ENCODE peak calls at places on chromosome 5, in ten cellular contexts. K, M, N, W, S, P, G, V, D and B are unnamed samples. For H3K4me1, the result is how much of the 10 kb centered on the place peaks cover.

GRCh38 chr5:175385691-175386360 is 58.2 kb downstream of the DRD1 start:
- DNase-seq in K (no peak), D (peak), S (peak), P (no peak), M (peak), W (no peak), N (no peak), V (peak), G (no peak), B (no peak)

GRCh38 chr5:65760504-65761275 is 38.7 kb downstream of the NLN start:
- DNase-seq in S (peak), M (peak), P (no peak), D (peak), N (peak), W (peak), G (peak), K (peak), V (peak), B (no peak)

GRCh38 chr5:15926586-15926985 is 253.0 kb downstream of the MARCHF11 start:
- DNase-seq in K (no peak), M (no peak), N (no peak), V (no peak), D (peak), G (no peak), S (peak), P (no peak), W (no peak), B (peak)

GRCh38 chr5:40071870-40072269 is 607.8 kb upstream of the PTGER4 start:
- DNase-seq in M (peak), K (no peak), G (no peak), W (no peak), D (peak), P (no peak), V (peak), N (no peak), S (peak), B (no peak)

GRCh38 chr5:145917288-145917687 is 19.1 kb upstream of the SH3RF2 start:
- DNase-seq in N (no peak), G (no peak), M (no peak), K (no peak), D (peak), P (no peak), V (no peak), W (no peak), S (no peak), B (no peak)

GRCh38 chr5:160174290-160174689 is 55.0 kb upstream of the FABP6 start:
- DNase-seq in G (no peak), D (no peak), N (no peak), S (no peak), W (no peak), M (no peak), K (no peak), P (no peak), V (no peak), B (no peak)

GRCh38 chr5:34524123-34524522 is 132.0 kb upstream of the RAI14 start:
- DNase-seq in K (peak), N (no peak), P (no peak), G (no peak), S (peak), V (peak), D (peak), W (no peak), M (peak), B (no peak)

GRCh38 chr5:142874537-142874936 is 104.4 kb downstream of the ARHGAP26 start:
- DNase-seq in P (no peak), M (peak), S (no peak), V (peak), N (peak), W (no peak), K (peak), G (no peak), D (peak), B (no peak)

GRCh38 chr5:91101777-91102379 is 281.2 kb downstream of the ARRDC3 start:
- DNase-seq in K (peak), D (peak), S (peak), W (peak), P (peak), G (no peak), V (peak), N (peak), M (peak), B (peak)

GRCh38 chr5:166507810-166508419 is 1783.5 kb upstream of the WWC1 start:
- DNase-seq in P (no peak), V (no peak), G (no peak), S (no peak), M (no peak), K (no peak), N (no peak), D (no peak), W (no peak), B (no peak)

GRCh38 chr5:90477816-90478215 is 3.2 kb downstream of the POLR3G start:
- DNase-seq in K (no peak), W (no peak), N (no peak), S (no peak), P (no peak), G (no peak), D (no peak), V (no peak), M (no peak), B (no peak)

GRCh38 chr5:169154660-169155059 is 146.3 kb downstream of the SLIT3 start:
- DNase-seq in K (no peak), M (no peak), D (no peak), W (no peak), N (no peak), P (no peak), G (no peak), S (no peak), V (no peak), B (no peak)

GRCh38 chr5:178304761-178305645 is 72.4 kb upstream of the PHYKPL start:
- DNase-seq in S (no peak), W (no peak), M (peak), D (no peak), K (no peak), V (no peak), G (no peak), N (no peak), P (no peak), B (no peak)

GRCh38 chr5:147485046-147485445 is 24.8 kb downstream of the DPYSL3 start:
- DNase-seq in D (peak), K (peak), W (no peak), N (no peak), P (no peak), G (no peak), M (no peak), S (peak), V (no peak), B (no peak)

GRCh38 chr5:149405550-149406202 is 26.6 kb upstream of the IL17B start:
- DNase-seq in S (no peak), D (no peak), G (no peak), V (no peak), K (no peak), N (no peak), W (no peak), P (no peak), M (no peak), B (no peak)

GRCh38 chr5:78287833-78288232 is 6.7 kb downstream of the AP3B1 start:
- DNase-seq in W (no peak), S (peak), N (no peak), M (peak), D (peak), K (peak), G (no peak), V (peak), P (no peak), B (peak)

GRCh38 chr5:178467261-178468195 is 122.7 kb downstream of the COL23A1 start:
- DNase-seq in M (peak), N (peak), S (no peak), V (no peak), K (peak), D (no peak), G (no peak), P (no peak), W (no peak), B (no peak)

GRCh38 chr5:173614591-173614990 is 1.9 kb downstream of the BOD1 start:
- DNase-seq in G (no peak), D (no peak), N (no peak), M (no peak), V (no peak), P (no peak), W (no peak), K (no peak), S (no peak), B (no peak)

GRCh38 chr5:95900383-95900958 is 61.2 kb downstream of the ELL2 start:
- DNase-seq in S (peak), V (no peak), K (peak), W (no peak), G (no peak), D (peak), M (no peak), N (peak), P (no peak), B (peak)

GRCh38 chr5:16889203-16889971 is 46.7 kb downstream of the MYO10 start:
- DNase-seq in P (no peak), K (peak), N (no peak), G (no peak), V (peak), D (peak), S (peak), M (peak), W (no peak), B (peak)

GRCh38 chr5:51987239-51987638 is 604.0 kb downstream of the ISL1 start:
- DNase-seq in W (no peak), V (no peak), G (no peak), K (no peak), P (no peak), M (no peak), N (no peak), D (no peak), S (no peak), B (no peak)

GRCh38 chr5:10556331-10556807 is 7.5 kb upstream of the ANKRD33B start:
- DNase-seq in K (peak), S (peak), G (no peak), N (no peak), V (peak), D (peak), W (no peak), M (peak), P (no peak), B (peak)

GRCh38 chr5:169805527-169805934 is 168.5 kb downstream of the DOCK2 start:
- DNase-seq in P (no peak), G (no peak), M (no peak), N (no peak), S (peak), V (no peak), D (peak), W (peak), K (peak), B (no peak)

GRCh38 chr5:114237766-114238165 is 124.1 kb upstream of the KCNN2 start:
- DNase-seq in K (peak), W (no peak), N (no peak), M (peak), P (no peak), G (no peak), S (peak), D (peak), V (peak), B (peak)
- H3K4me3 ChIP-seq in K (no peak), W (no peak), N (no peak), M (no peak), P (no peak), G (no peak), S (no peak), D (no peak), V (no peak), B (no peak)

GRCh38 chr5:84603557-84604185 is 219.0 kb upstream of the EDIL3 start:
- DNase-seq in V (no peak), M (peak), W (no peak), K (peak), S (peak), D (peak), P (no peak), G (no peak), N (no peak), B (peak)

GRCh38 chr5:84599964-84600363 is 215.3 kb upstream of the EDIL3 start:
- DNase-seq in P (no peak), K (no peak), N (no peak), D (no peak), V (no peak), S (no peak), G (no peak), M (no peak), W (no peak), B (no peak)

GRCh38 chr5:84605246-84605645 is 220.6 kb upstream of the EDIL3 start:
- DNase-seq in D (no peak), V (no peak), K (no peak), S (no peak), G (no peak), P (no peak), N (no peak), M (no peak), W (no peak), B (no peak)

GRCh38 chr5:84597904-84598303 is 213.2 kb upstream of the EDIL3 start:
- DNase-seq in V (no peak), N (no peak), G (no peak), S (no peak), P (no peak), W (no peak), M (no peak), K (no peak), D (no peak), B (no peak)

GRCh38 chr5:84602371-84602771 is 217.7 kb upstream of the EDIL3 start:
- DNase-seq in N (no peak), S (peak), D (peak), V (no peak), K (no peak), G (no peak), P (no peak), W (no peak), M (peak), B (no peak)
- H3K4me1 ChIP-seq in N (under half), S (under half), D (under half), V (under half), K (under half), G (under half), P (under half), W (under half), M (under half), B (under half)

DNA sequence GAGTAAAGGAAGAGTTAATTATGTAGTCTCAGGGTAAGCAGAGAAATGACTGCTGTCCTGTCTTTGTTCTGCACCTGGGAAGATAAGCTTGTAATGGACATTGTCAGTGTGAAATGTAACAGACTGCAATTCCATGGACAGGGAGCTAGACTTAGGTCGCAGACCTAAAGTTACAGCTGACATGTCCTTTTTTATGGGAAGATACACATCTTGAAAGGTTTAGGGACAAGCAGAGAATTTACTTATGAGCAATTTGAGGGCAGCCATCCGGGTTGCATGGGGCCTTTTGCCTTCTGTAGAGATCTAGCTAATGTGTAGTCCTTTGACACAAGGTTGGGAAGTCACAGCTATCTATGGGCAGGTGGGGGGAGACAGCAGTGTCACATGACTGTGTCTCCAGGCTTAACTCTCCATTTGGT is 85.7 kb downstream of the SERINC5 start:
- DNase-seq in K (no peak), V (no peak), G (no peak), W (no peak), P (no peak), S (no peak), N (no peak), M (no peak), D (no peak), B (no peak)
- H3K27ac ChIP-seq in K (peak), V (no peak), G (no peak), W (no peak), P (no peak), S (no peak), N (no peak), M (no peak), D (no peak), B (no peak)

GRCh38 chr5:127293373-127293772 is 2.8 kb downstream of the MEGF10 start:
- DNase-seq in N (no peak), M (no peak), P (no peak), G (no peak), V (no peak), D (no peak), W (no peak), S (no peak), K (no peak), B (no peak)

GRCh38 chr5:127290019-127290945 is at the start of gene MEGF10:
- DNase-seq in S (peak), N (no peak), D (peak), G (no peak), K (peak), M (peak), P (peak), W (no peak), V (no peak), B (peak)

GRCh38 chr5:127292030-127292735 is 1.6 kb downstream of the MEGF10 start:
- DNase-seq in V (no peak), S (no peak), P (no peak), W (no peak), K (no peak), M (no peak), N (no peak), D (no peak), G (no peak), B (no peak)

GRCh38 chr5:127288676-127289075 is 1.9 kb upstream of the MEGF10 start:
- DNase-seq in P (no peak), M (no peak), K (no peak), D (no peak), N (no peak), W (no peak), G (no peak), S (no peak), V (no peak), B (no peak)

DNA sequence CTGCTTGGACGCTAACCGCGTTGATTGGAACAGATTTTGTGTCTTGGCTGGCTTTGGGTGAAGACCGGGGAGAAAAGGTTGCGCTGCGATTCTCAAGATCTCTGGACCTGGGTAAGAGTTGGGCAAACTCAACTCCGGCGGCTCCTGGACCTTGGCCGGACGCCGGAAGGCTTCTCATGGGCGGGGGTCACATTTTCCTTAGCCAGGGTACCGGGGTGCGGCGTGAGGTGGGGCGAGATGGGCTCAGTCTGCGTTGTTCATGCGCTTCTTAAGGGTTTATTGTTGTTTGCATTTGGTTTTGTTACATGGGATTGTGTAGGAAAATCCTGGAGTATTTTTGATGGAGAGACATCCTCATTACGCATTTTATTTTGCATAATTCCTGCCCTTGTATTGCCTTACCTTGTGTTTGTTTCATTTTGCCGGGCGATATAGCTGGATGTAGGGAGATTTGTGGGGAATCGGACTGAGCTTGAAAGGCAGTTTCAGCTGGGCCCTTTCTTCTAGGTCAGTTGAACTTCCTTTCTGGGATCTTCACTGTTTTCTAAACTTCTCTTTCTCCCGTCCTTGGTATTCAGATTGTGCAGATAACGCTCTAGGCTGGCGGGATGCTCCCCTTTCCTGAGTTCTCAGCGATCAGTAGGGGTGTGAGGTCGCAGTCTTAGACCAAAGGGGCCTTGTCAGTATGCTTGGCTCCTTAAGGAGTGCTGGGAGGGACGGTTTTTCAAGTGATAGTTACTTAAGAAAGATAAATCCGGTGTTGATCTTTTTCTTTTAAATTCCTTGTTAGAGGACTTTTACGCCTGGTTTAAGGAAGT is 559 bp downstream of the MEGF10 start:
- DNase-seq in W (no peak), S (no peak), K (no peak), N (no peak), V (no peak), M (no peak), D (no peak), P (no peak), G (no peak), B (peak)
- H3K4me3 ChIP-seq in W (no peak), S (peak), K (peak), N (peak), V (peak), M (no peak), D (peak), P (peak), G (no peak), B (peak)